ENCODE peak calls at places on chromosomes 11 and 22, in four cellular contexts. C is GM12891, B is GM12878, G is H1. P is an unnamed sample.

GRCh38 chr11:112793416-112793815 is 167.8 kb upstream of the NCAM1 start:
- DNase-seq in C (no peak), B (no peak), G (no peak), P (no peak)

GRCh38 chr11:9092846-9093778 is 1.7 kb upstream of the SCUBE2 start:
- DNase-seq in C (no peak), B (no peak), G (no peak), P (no peak)

GRCh38 chr11:114123692-114124330 is 64.3 kb downstream of the ZBTB16 start:
- DNase-seq in C (no peak), B (no peak), G (no peak), P (no peak)

GRCh38 chr11:113587318-113587739 is 112.1 kb upstream of the DRD2 start:
- DNase-seq in C (no peak), B (no peak), G (no peak), P (no peak)

GRCh38 chr11:24900960-24901549 is 404.2 kb downstream of the LUZP2 start:
- DNase-seq in C (no peak), B (no peak), G (no peak), P (no peak)

GRCh38 chr22:22907551-22908494 is 20.2 kb downstream of the IGLL5 start:
- DNase-seq in C (no peak), B (no peak), G (no peak), P (no peak)

GRCh38 chr11:43367382-43368178 is 8.9 kb downstream of the TTC17 start:
- DNase-seq in C (no peak), B (peak), G (no peak), P (no peak)

GRCh38 chr11:110337570-110338193 is 41.3 kb upstream of the RDX start:
- DNase-seq in C (no peak), B (no peak), G (no peak), P (no peak)

GRCh38 chr22:49087716-49088660 is 739.7 kb downstream of the BRD1 start:
- DNase-seq in C (no peak), B (no peak), G (no peak), P (no peak)

GRCh38 chr22:21044931-21045584 is 688 bp upstream of the LRRC74B start:
- DNase-seq in C (no peak), B (no peak), G (no peak), P (no peak)

GRCh38 chr22:47691152-47691895 is 928.9 kb downstream of the TBC1D22A start:
- DNase-seq in C (no peak), B (no peak), G (no peak), P (no peak)

GRCh38 chr22:17772249-17772962 is 1.9 kb downstream of the BID start:
- DNase-seq in C (no peak), B (no peak), G (no peak), P (no peak)

GRCh38 chr11:115132829-115133228 is 371.4 kb downstream of the CADM1 start:
- DNase-seq in C (peak), B (no peak), G (no peak), P (peak)

GRCh38 chr22:32338757-32339156 is 18.9 kb upstream of the RFPL3 start:
- DNase-seq in C (no peak), B (no peak), G (no peak), P (no peak)

GRCh38 chr22:37449281-37449680 is 22.0 kb upstream of the ELFN2 start:
- DNase-seq in C (no peak), B (no peak), G (no peak), P (no peak)

GRCh38 chr11:11798586-11799438 is 43.0 kb upstream of the USP47 start:
- DNase-seq in C (peak), B (no peak), G (no peak), P (no peak)

GRCh38 chr11:100706179-100706578 is 19.1 kb downstream of the ARHGAP42 start:
- DNase-seq in C (no peak), B (no peak), G (no peak), P (no peak)

GRCh38 chr11:102868359-102868758 is 6.4 kb downstream of the MMP12 start:
- DNase-seq in C (no peak), B (no peak), G (no peak), P (no peak)

GRCh38 chr22:50739894-50740293 is 1.9 kb downstream of the ACR start:
- DNase-seq in C (no peak), B (no peak), G (no peak), P (no peak)

GRCh38 chr11:3849297-3849874 is 6.1 kb upstream of the STIM1 start:
- DNase-seq in C (no peak), B (no peak), G (no peak), P (no peak)

GRCh38 chr11:32088117-32088941 is 2.5 kb upstream of the RCN1 start:
- DNase-seq in C (no peak), B (peak), G (no peak), P (no peak)

GRCh38 chr22:29867260-29867659 is 15.7 kb upstream of the MTMR3 start:
- DNase-seq in C (no peak), B (no peak), G (no peak), P (no peak)

GRCh38 chr11:114183041-114183511 is 113.1 kb upstream of the NNMT start:
- DNase-seq in C (no peak), B (no peak), G (no peak), P (no peak)

GRCh38 chr11:110761994-110762393 is 49.8 kb upstream of the ARHGAP20 start:
- DNase-seq in C (no peak), B (no peak), G (no peak), P (no peak)

GRCh38 chr11:134120921-134121526 is 52.2 kb downstream of the JAM3 start:
- DNase-seq in C (no peak), B (no peak), G (no peak), P (no peak)

GRCh38 chr11:28463826-28464225 is 355.6 kb downstream of the METTL15 start:
- DNase-seq in C (no peak), B (no peak), G (no peak), P (no peak)

DNA sequence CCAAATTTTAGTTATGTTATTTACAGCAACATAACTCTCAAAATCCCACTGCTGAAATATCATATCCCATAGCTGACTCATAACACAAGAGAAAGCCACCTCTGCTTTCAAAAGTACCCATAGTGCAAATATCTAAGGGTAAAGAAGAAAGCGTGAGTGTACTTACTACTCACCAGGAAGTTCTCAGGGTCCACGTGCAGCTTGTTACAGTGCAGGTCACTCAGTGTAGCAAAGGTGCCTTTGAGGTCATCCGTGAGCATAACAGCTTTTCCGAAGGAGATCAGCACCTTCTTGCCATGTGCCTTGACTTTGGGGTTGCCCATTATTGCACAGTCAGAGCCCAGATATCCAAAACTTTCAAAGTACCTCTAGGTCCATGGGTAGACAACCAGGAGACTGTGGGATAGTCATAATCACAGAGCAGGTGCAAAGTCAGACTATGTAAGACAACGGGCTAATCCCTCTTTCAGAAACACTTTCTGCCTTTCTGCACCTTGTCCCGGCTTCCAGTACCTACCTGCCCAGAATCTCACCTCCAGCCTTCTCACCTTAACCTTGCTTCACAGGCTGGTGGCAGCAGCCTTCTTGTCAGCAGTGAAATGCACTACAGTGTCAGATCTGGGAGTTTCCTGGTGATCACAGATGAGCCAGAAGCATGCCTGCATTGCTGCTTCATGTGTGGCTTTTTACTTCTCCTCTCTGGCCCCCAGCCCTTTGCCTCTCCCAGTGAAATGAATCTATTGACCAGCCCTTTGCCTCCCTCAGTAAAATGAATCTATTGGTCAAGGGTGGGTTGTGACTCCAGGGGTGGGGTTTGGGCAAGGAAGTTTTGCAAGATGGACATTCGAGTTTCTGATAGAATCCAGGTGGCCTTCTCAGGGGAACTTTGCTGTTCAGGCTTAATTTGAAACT is 6.5 kb downstream of the HBG1 start:
- DNase-seq in C (no peak), B (no peak), G (no peak), P (no peak)
- TF ChIP-seq POLR2A in C (no peak), B (no peak), G (no peak), P (no peak)

GRCh38 chr11:65745049-65745448 is 24.5 kb upstream of the RNASEH2C start:
- DNase-seq in C (no peak), B (no peak), G (no peak), P (no peak)
- TF ChIP-seq TAF1 in C (no peak), B (no peak), G (no peak), P (no peak)

GRCh38 chr11:125451400-125452124 is 44.5 kb downstream of the FEZ1 start:
- DNase-seq in C (no peak), B (no peak), G (no peak), P (no peak)
- TF ChIP-seq POLR2AphosphoS5 in C (no peak), B (no peak), G (no peak), P (no peak)

DNA sequence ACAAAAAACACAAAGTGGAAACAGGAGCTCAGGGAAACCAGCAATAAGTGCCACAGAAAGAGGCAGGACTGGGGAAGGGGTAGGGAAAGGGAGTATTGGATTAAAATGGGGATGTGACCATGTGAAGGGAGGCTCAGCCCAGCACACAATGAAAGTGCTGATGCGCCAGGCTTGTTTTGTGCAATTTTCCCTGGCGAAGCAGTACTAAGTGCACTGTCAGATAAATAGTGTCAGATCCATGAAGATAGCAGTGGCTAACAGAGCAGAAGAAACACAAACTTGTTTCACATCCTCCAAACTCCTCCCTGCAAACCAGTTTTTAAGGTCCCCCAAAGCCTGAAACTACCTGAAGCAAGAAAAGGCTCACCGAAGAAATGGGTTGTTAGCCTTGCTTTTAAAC is 50.7 kb upstream of the RAPSN start:
- DNase-seq in C (no peak), B (no peak), G (no peak), P (no peak)
- TF ChIP-seq POLR2A in C (no peak), B (no peak), G (no peak), P (no peak)

GRCh38 chr22:31275576-31275975 is 16.7 kb downstream of the PIK3IP1 start:
- DNase-seq in C (no peak), B (no peak), G (no peak), P (no peak)
- TF ChIP-seq TAF1 in C (no peak), B (no peak), G (no peak), P (no peak)

GRCh38 chr11:10302744-10303557 is 1.9 kb upstream of the ADM start:
- DNase-seq in C (no peak), B (no peak), G (no peak), P (no peak)

GRCh38 chr11:10303558-10304363 is 1.1 kb upstream of the ADM start:
- DNase-seq in C (no peak), B (no peak), G (no peak), P (no peak)

GRCh38 chr11:10302294-10302743 is 2.6 kb upstream of the ADM start:
- DNase-seq in C (no peak), B (no peak), G (no peak), P (no peak)

GRCh38 chr11:10304495-10305261 is at the start of gene ADM:
- DNase-seq in C (no peak), B (no peak), G (no peak), P (no peak)

DNA sequence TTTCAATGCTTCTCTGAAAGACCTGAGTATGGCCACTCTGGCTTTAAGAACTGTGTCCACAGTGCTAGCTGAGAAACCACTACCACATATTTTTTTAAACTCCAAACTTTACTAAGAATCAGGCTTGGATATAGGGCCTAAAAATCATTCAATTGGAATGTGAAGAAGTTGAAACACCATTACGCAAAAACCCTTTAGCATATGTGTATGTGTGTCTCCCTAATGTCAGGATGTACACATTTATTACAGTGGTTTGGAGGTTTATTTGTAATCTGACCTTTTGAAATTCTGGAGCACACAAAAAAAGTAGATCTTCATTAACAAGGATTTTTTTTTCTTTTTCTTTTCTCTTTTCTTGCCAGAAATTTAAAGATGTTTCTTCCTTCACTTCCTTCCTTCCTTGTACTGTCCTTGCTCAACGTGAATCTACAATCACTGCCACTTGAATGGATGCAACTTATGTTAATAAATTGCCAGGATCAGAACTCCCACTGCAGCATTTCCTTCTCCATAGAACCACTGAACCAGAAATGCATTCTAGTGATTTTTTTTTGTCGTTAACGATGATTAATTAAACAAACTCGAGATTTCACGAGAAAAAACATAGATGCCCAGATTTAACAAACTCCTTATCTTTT is 3.1 kb upstream of the ADM start:
- DNase-seq in C (no peak), B (no peak), G (no peak), P (no peak)
- TF ChIP-seq POLR2AphosphoS5 in C (no peak), B (no peak), G (no peak), P (no peak)

DNA sequence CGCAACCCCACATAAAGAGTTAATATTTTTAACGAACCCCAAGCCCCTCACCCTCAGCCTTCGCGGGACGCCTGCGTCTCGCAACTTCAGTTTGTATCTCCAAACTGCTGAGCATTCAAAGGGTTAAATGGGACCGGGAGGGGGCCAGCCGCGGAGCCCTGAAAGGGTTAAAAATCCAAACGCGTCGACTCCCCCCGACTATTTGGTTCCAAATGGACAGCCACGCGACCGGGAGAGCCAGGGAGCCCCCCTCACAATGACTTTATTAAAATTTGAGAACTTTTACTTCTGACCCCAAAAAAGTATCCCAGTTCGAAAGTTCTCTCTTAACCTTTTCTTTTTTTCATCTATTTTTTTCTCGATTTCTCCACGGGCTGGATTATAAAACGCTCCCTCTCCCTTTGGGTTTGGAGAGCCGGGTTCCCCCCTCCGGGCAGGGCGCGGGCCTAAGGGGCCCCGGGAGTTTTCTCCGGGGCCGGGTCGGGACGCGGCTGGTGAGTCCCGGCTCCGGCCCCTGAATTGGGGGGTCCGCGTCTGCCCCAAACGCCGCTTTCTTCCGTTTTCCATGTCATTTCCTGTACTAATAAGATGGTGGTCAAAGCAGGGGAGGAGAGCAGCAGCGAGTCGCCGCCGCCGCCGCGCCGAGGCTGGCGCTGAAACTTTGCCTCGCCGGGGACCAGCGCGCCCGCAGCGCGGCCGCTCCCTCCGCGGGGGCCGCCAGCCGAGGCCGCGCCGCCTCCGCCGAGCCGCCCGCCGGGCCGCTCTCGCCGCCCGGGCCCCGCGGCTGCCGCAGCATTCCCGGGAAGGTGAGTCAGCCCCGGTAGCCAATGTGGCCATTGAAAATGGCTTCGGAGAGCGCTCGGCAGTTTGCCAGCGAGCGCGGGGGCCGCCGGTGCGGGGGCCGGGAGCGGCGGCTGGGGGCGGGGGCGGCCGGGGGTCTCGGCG is at the start of gene PRDM11:
- DNase-seq in C (peak), B (no peak), G (no peak), P (no peak)
- TF ChIP-seq POLR2A in C (no peak), B (no peak), G (no peak), P (no peak)